ENCODE peak calls at places on chromosome 20, in seven cellular contexts. One of them, this sample, is unnamed.

GRCh38 chr20:25462166-25462565 is 54.7 kb downstream of the GINS1 start:
- DNase-seq in T-helper 1 cell: no peak
- DNase-seq in MCF 10A: no peak
- DNase-seq in GDM1: no peak
- DNase-seq in activated CD4-positive, alpha-beta T cell treated with anti-CD3 and anti-CD28 coated beads for 1 hour: no peak
- DNase-seq in GM04504: no peak
- DNase-seq in naive B cell: no peak
- DNase-seq in this sample: no peak

GRCh38 chr20:10064611-10065010 is 29.8 kb downstream of the ANKEF1 start:
- DNase-seq in activated CD4-positive, alpha-beta T cell treated with anti-CD3 and anti-CD28 coated beads for 1 hour: no peak
- DNase-seq in MCF 10A: no peak
- DNase-seq in GDM1: no peak
- DNase-seq in T-helper 1 cell: no peak
- DNase-seq in GM04504: no peak
- DNase-seq in naive B cell: no peak
- DNase-seq in this sample: no peak

GRCh38 chr20:51554538-51555165 is 12.1 kb upstream of the NFATC2 start:
- DNase-seq in T-helper 1 cell: no peak
- DNase-seq in GDM1: no peak
- DNase-seq in naive B cell: no peak
- DNase-seq in MCF 10A: peak
- DNase-seq in activated CD4-positive, alpha-beta T cell treated with anti-CD3 and anti-CD28 coated beads for 1 hour: no peak
- DNase-seq in GM04504: peak
- DNase-seq in this sample: peak

GRCh38 chr20:44644384-44645131 is 6.9 kb downstream of the ADA start:
- DNase-seq in GDM1: no peak
- DNase-seq in T-helper 1 cell: peak
- DNase-seq in naive B cell: no peak
- DNase-seq in activated CD4-positive, alpha-beta T cell treated with anti-CD3 and anti-CD28 coated beads for 1 hour: no peak
- DNase-seq in MCF 10A: no peak
- DNase-seq in GM04504: no peak
- DNase-seq in this sample: no peak

GRCh38 chr20:53869466-53870258 is 200.7 kb downstream of the BCAS1 start:
- DNase-seq in MCF 10A: peak
- DNase-seq in naive B cell: peak
- DNase-seq in GM04504: peak
- DNase-seq in GDM1: peak
- DNase-seq in T-helper 1 cell: peak
- DNase-seq in activated CD4-positive, alpha-beta T cell treated with anti-CD3 and anti-CD28 coated beads for 1 hour: peak
- DNase-seq in this sample: peak

GRCh38 chr20:62408640-62409039 is 1.6 kb upstream of the CABLES2 start:
- DNase-seq in naive B cell: no peak
- DNase-seq in T-helper 1 cell: no peak
- DNase-seq in activated CD4-positive, alpha-beta T cell treated with anti-CD3 and anti-CD28 coated beads for 1 hour: no peak
- DNase-seq in GM04504: no peak
- DNase-seq in GDM1: no peak
- DNase-seq in MCF 10A: no peak
- DNase-seq in this sample: no peak

GRCh38 chr20:8858181-8858794 is 210.6 kb upstream of the PLCB4 start:
- DNase-seq in MCF 10A: no peak
- DNase-seq in T-helper 1 cell: no peak
- DNase-seq in GDM1: no peak
- DNase-seq in naive B cell: no peak
- DNase-seq in activated CD4-positive, alpha-beta T cell treated with anti-CD3 and anti-CD28 coated beads for 1 hour: no peak
- DNase-seq in GM04504: no peak
- DNase-seq in this sample: no peak

GRCh38 chr20:14336667-14337066 is 745 bp downstream of the FLRT3 start:
- DNase-seq in GDM1: no peak
- DNase-seq in naive B cell: no peak
- DNase-seq in MCF 10A: peak
- DNase-seq in T-helper 1 cell: no peak
- DNase-seq in GM04504: no peak
- DNase-seq in activated CD4-positive, alpha-beta T cell treated with anti-CD3 and anti-CD28 coated beads for 1 hour: no peak
- DNase-seq in this sample: peak

GRCh38 chr20:50744143-50744792 is 12.9 kb downstream of the PARD6B start:
- DNase-seq in T-helper 1 cell: no peak
- DNase-seq in activated CD4-positive, alpha-beta T cell treated with anti-CD3 and anti-CD28 coated beads for 1 hour: no peak
- DNase-seq in MCF 10A: peak
- DNase-seq in GDM1: no peak
- DNase-seq in naive B cell: no peak
- DNase-seq in GM04504: peak
- DNase-seq in this sample: peak

GRCh38 chr20:44629542-44629941 is 22.0 kb downstream of the ADA start:
- DNase-seq in MCF 10A: no peak
- DNase-seq in activated CD4-positive, alpha-beta T cell treated with anti-CD3 and anti-CD28 coated beads for 1 hour: no peak
- DNase-seq in GM04504: no peak
- DNase-seq in T-helper 1 cell: no peak
- DNase-seq in GDM1: no peak
- DNase-seq in naive B cell: no peak
- DNase-seq in this sample: no peak

GRCh38 chr20:25355191-25355590 is 35.4 kb downstream of the ABHD12 start:
- DNase-seq in MCF 10A: no peak
- DNase-seq in naive B cell: no peak
- DNase-seq in activated CD4-positive, alpha-beta T cell treated with anti-CD3 and anti-CD28 coated beads for 1 hour: no peak
- DNase-seq in GDM1: no peak
- DNase-seq in GM04504: no peak
- DNase-seq in T-helper 1 cell: no peak
- DNase-seq in this sample: no peak

GRCh38 chr20:45103072-45103471 is 2.1 kb upstream of the KCNS1 start:
- DNase-seq in T-helper 1 cell: no peak
- DNase-seq in activated CD4-positive, alpha-beta T cell treated with anti-CD3 and anti-CD28 coated beads for 1 hour: no peak
- DNase-seq in GDM1: no peak
- DNase-seq in GM04504: no peak
- DNase-seq in MCF 10A: no peak
- DNase-seq in naive B cell: no peak
- DNase-seq in this sample: no peak

GRCh38 chr20:47295921-47296426 is 60.5 kb downstream of the ZMYND8 start:
- DNase-seq in activated CD4-positive, alpha-beta T cell treated with anti-CD3 and anti-CD28 coated beads for 1 hour: no peak
- DNase-seq in naive B cell: no peak
- DNase-seq in T-helper 1 cell: no peak
- DNase-seq in GDM1: no peak
- DNase-seq in GM04504: no peak
- DNase-seq in MCF 10A: peak
- DNase-seq in this sample: peak

GRCh38 chr20:25281541-25281991 is 33.7 kb downstream of the PYGB start:
- DNase-seq in T-helper 1 cell: no peak
- DNase-seq in GM04504: no peak
- DNase-seq in MCF 10A: no peak
- DNase-seq in naive B cell: peak
- DNase-seq in activated CD4-positive, alpha-beta T cell treated with anti-CD3 and anti-CD28 coated beads for 1 hour: no peak
- DNase-seq in GDM1: no peak
- DNase-seq in this sample: no peak

GRCh38 chr20:33130553-33130952 is 37.4 kb upstream of the BPIFA2 start:
- DNase-seq in GDM1: no peak
- DNase-seq in T-helper 1 cell: no peak
- DNase-seq in GM04504: peak
- DNase-seq in naive B cell: no peak
- DNase-seq in activated CD4-positive, alpha-beta T cell treated with anti-CD3 and anti-CD28 coated beads for 1 hour: no peak
- DNase-seq in MCF 10A: peak
- DNase-seq in this sample: peak

GRCh38 chr20:8330316-8330784 is 198.3 kb downstream of the PLCB1 start:
- DNase-seq in activated CD4-positive, alpha-beta T cell treated with anti-CD3 and anti-CD28 coated beads for 1 hour: no peak
- DNase-seq in GDM1: no peak
- DNase-seq in GM04504: no peak
- DNase-seq in MCF 10A: no peak
- DNase-seq in naive B cell: no peak
- DNase-seq in T-helper 1 cell: no peak
- DNase-seq in this sample: no peak

GRCh38 chr20:62362991-62363919 is 3.9 kb downstream of the LAMA5 start:
- DNase-seq in MCF 10A: peak
- DNase-seq in T-helper 1 cell: no peak
- DNase-seq in activated CD4-positive, alpha-beta T cell treated with anti-CD3 and anti-CD28 coated beads for 1 hour: no peak
- DNase-seq in GM04504: no peak
- DNase-seq in naive B cell: no peak
- DNase-seq in GDM1: no peak
- DNase-seq in this sample: no peak

GRCh38 chr20:16781496-16781895 is 33.3 kb downstream of the OTOR start:
- DNase-seq in T-helper 1 cell: no peak
- DNase-seq in GM04504: no peak
- DNase-seq in GDM1: no peak
- DNase-seq in activated CD4-positive, alpha-beta T cell treated with anti-CD3 and anti-CD28 coated beads for 1 hour: no peak
- DNase-seq in naive B cell: no peak
- DNase-seq in MCF 10A: no peak
- DNase-seq in this sample: no peak

GRCh38 chr20:18388860-18389259 is 78.0 kb downstream of the DZANK1 start:
- DNase-seq in GM04504: no peak
- DNase-seq in GDM1: no peak
- DNase-seq in activated CD4-positive, alpha-beta T cell treated with anti-CD3 and anti-CD28 coated beads for 1 hour: no peak
- DNase-seq in MCF 10A: peak
- DNase-seq in T-helper 1 cell: no peak
- DNase-seq in naive B cell: no peak
- DNase-seq in this sample: peak

GRCh38 chr20:46128310-46129151 is 10.4 kb downstream of the CD40 start:
- DNase-seq in MCF 10A: no peak
- DNase-seq in naive B cell: no peak
- DNase-seq in GM04504: no peak
- DNase-seq in activated CD4-positive, alpha-beta T cell treated with anti-CD3 and anti-CD28 coated beads for 1 hour: no peak
- DNase-seq in T-helper 1 cell: no peak
- DNase-seq in GDM1: no peak
- DNase-seq in this sample: no peak

GRCh38 chr20:43776691-43777090 is 49.9 kb upstream of the GTSF1L start:
- DNase-seq in activated CD4-positive, alpha-beta T cell treated with anti-CD3 and anti-CD28 coated beads for 1 hour: no peak
- DNase-seq in naive B cell: no peak
- DNase-seq in MCF 10A: no peak
- DNase-seq in GM04504: no peak
- DNase-seq in GDM1: no peak
- DNase-seq in T-helper 1 cell: no peak
- DNase-seq in this sample: no peak

GRCh38 chr20:6061544-6061943 is 7.7 kb upstream of the LRRN4 start:
- DNase-seq in activated CD4-positive, alpha-beta T cell treated with anti-CD3 and anti-CD28 coated beads for 1 hour: no peak
- DNase-seq in naive B cell: no peak
- DNase-seq in GM04504: no peak
- DNase-seq in T-helper 1 cell: no peak
- DNase-seq in MCF 10A: no peak
- DNase-seq in GDM1: no peak
- DNase-seq in this sample: no peak

GRCh38 chr20:2237059-2237458 is 58.7 kb upstream of the TGM3 start:
- DNase-seq in activated CD4-positive, alpha-beta T cell treated with anti-CD3 and anti-CD28 coated beads for 1 hour: no peak
- DNase-seq in naive B cell: no peak
- DNase-seq in MCF 10A: peak
- DNase-seq in T-helper 1 cell: no peak
- DNase-seq in GDM1: peak
- DNase-seq in GM04504: peak
- DNase-seq in this sample: peak

GRCh38 chr20:50534567-50534966 is 24.4 kb downstream of the PTPN1 start:
- DNase-seq in GDM1: no peak
- DNase-seq in naive B cell: no peak
- DNase-seq in GM04504: peak
- DNase-seq in MCF 10A: peak
- DNase-seq in T-helper 1 cell: no peak
- DNase-seq in activated CD4-positive, alpha-beta T cell treated with anti-CD3 and anti-CD28 coated beads for 1 hour: no peak
- DNase-seq in this sample: no peak

GRCh38 chr20:62352402-62353288 is 14.5 kb downstream of the LAMA5 start:
- DNase-seq in activated CD4-positive, alpha-beta T cell treated with anti-CD3 and anti-CD28 coated beads for 1 hour: no peak
- DNase-seq in T-helper 1 cell: no peak
- DNase-seq in GDM1: no peak
- DNase-seq in MCF 10A: peak
- DNase-seq in naive B cell: no peak
- DNase-seq in GM04504: no peak
- DNase-seq in this sample: peak

GRCh38 chr20:57399587-57400261 is 8.5 kb downstream of the RBM38 start:
- DNase-seq in GM04504: no peak
- DNase-seq in naive B cell: peak
- DNase-seq in GDM1: no peak
- DNase-seq in MCF 10A: no peak
- DNase-seq in activated CD4-positive, alpha-beta T cell treated with anti-CD3 and anti-CD28 coated beads for 1 hour: no peak
- DNase-seq in T-helper 1 cell: peak
- DNase-seq in this sample: no peak

GRCh38 chr20:23214903-23215302 is 128.8 kb upstream of the CD93 start:
- DNase-seq in activated CD4-positive, alpha-beta T cell treated with anti-CD3 and anti-CD28 coated beads for 1 hour: no peak
- DNase-seq in MCF 10A: no peak
- DNase-seq in naive B cell: no peak
- DNase-seq in T-helper 1 cell: no peak
- DNase-seq in GM04504: no peak
- DNase-seq in GDM1: no peak
- DNase-seq in this sample: no peak

GRCh38 chr20:36548006-36548315 is 6.6 kb downstream of the MYL9 start:
- DNase-seq in activated CD4-positive, alpha-beta T cell treated with anti-CD3 and anti-CD28 coated beads for 1 hour: no peak
- DNase-seq in GM04504: no peak
- DNase-seq in T-helper 1 cell: no peak
- DNase-seq in MCF 10A: no peak
- DNase-seq in naive B cell: no peak
- DNase-seq in GDM1: no peak
- DNase-seq in this sample: no peak

GRCh38 chr20:63789836-63790571 is 41.1 kb downstream of the ZBTB46 start:
- DNase-seq in GM04504: no peak
- DNase-seq in GDM1: no peak
- DNase-seq in T-helper 1 cell: no peak
- DNase-seq in activated CD4-positive, alpha-beta T cell treated with anti-CD3 and anti-CD28 coated beads for 1 hour: no peak
- DNase-seq in naive B cell: no peak
- DNase-seq in MCF 10A: no peak
- DNase-seq in this sample: no peak

GRCh38 chr20:57260959-57261357 is 5.5 kb downstream of the BMP7 start:
- DNase-seq in MCF 10A: no peak
- DNase-seq in naive B cell: no peak
- DNase-seq in GDM1: no peak
- DNase-seq in T-helper 1 cell: no peak
- DNase-seq in activated CD4-positive, alpha-beta T cell treated with anti-CD3 and anti-CD28 coated beads for 1 hour: no peak
- DNase-seq in GM04504: no peak
- DNase-seq in this sample: no peak

GRCh38 chr20:58723628-58723984 is 31.0 kb downstream of the NPEPL1 start:
- DNase-seq in T-helper 1 cell: no peak
- DNase-seq in activated CD4-positive, alpha-beta T cell treated with anti-CD3 and anti-CD28 coated beads for 1 hour: no peak
- DNase-seq in GM04504: no peak
- DNase-seq in MCF 10A: no peak
- DNase-seq in naive B cell: no peak
- DNase-seq in GDM1: no peak
- DNase-seq in this sample: no peak

GRCh38 chr20:16219182-16219581 is 354.1 kb downstream of the KIF16B start:
- DNase-seq in T-helper 1 cell: no peak
- DNase-seq in activated CD4-positive, alpha-beta T cell treated with anti-CD3 and anti-CD28 coated beads for 1 hour: no peak
- DNase-seq in naive B cell: no peak
- DNase-seq in MCF 10A: no peak
- DNase-seq in GM04504: no peak
- DNase-seq in GDM1: no peak
- DNase-seq in this sample: no peak

GRCh38 chr20:22921595-22922421 is 113.3 kb upstream of the SSTR4 start:
- DNase-seq in naive B cell: no peak
- DNase-seq in activated CD4-positive, alpha-beta T cell treated with anti-CD3 and anti-CD28 coated beads for 1 hour: no peak
- DNase-seq in T-helper 1 cell: no peak
- DNase-seq in GM04504: peak
- DNase-seq in MCF 10A: peak
- DNase-seq in GDM1: peak
- DNase-seq in this sample: peak

GRCh38 chr20:22248052-22248667 is 336.2 kb downstream of the FOXA2 start:
- DNase-seq in GDM1: no peak
- DNase-seq in activated CD4-positive, alpha-beta T cell treated with anti-CD3 and anti-CD28 coated beads for 1 hour: no peak
- DNase-seq in GM04504: no peak
- DNase-seq in naive B cell: no peak
- DNase-seq in T-helper 1 cell: no peak
- DNase-seq in MCF 10A: peak
- DNase-seq in this sample: peak

GRCh38 chr20:13430346-13431002 is 208.3 kb downstream of the TASP1 start:
- DNase-seq in GDM1: no peak
- DNase-seq in activated CD4-positive, alpha-beta T cell treated with anti-CD3 and anti-CD28 coated beads for 1 hour: no peak
- DNase-seq in naive B cell: no peak
- DNase-seq in MCF 10A: no peak
- DNase-seq in GM04504: no peak
- DNase-seq in T-helper 1 cell: no peak
- DNase-seq in this sample: peak

GRCh38 chr20:40471261-40471629 is 217.8 kb downstream of the MAFB start:
- DNase-seq in MCF 10A: peak
- DNase-seq in naive B cell: no peak
- DNase-seq in T-helper 1 cell: no peak
- DNase-seq in GDM1: peak
- DNase-seq in activated CD4-positive, alpha-beta T cell treated with anti-CD3 and anti-CD28 coated beads for 1 hour: no peak
- DNase-seq in GM04504: no peak
- DNase-seq in this sample: peak

GRCh38 chr20:46602429-46602828 is 48.8 kb downstream of the SLC13A3 start:
- DNase-seq in GM04504: no peak
- DNase-seq in MCF 10A: no peak
- DNase-seq in activated CD4-positive, alpha-beta T cell treated with anti-CD3 and anti-CD28 coated beads for 1 hour: no peak
- DNase-seq in GDM1: no peak
- DNase-seq in naive B cell: no peak
- DNase-seq in T-helper 1 cell: no peak
- DNase-seq in this sample: no peak

GRCh38 chr20:42276718-42277117 is 658.5 kb upstream of the CHD6 start:
- DNase-seq in GM04504: no peak
- DNase-seq in T-helper 1 cell: no peak
- DNase-seq in naive B cell: no peak
- DNase-seq in GDM1: no peak
- DNase-seq in activated CD4-positive, alpha-beta T cell treated with anti-CD3 and anti-CD28 coated beads for 1 hour: no peak
- DNase-seq in MCF 10A: no peak
- DNase-seq in this sample: no peak